ENCODE peak calls at places on chromosomes 2 and 18, in six cellular contexts. G is stomach, D is cardiac muscle cell, J is K562, X is endothelial cell of umbilical vein, S is body of pancreas. I is an unnamed sample.

GRCh38 chr2:225566798-225567197 is 167.3 kb downstream of the NYAP2 start:
- DNase-seq in D (no peak), S (no peak), G (no peak), X (no peak), J (no peak), I (no peak)

GRCh38 chr18:5410582-5410981 is 115.1 kb upstream of the ZBTB14 start:
- DNase-seq in J (no peak), D (no peak), X (no peak), G (no peak), S (no peak), I (no peak)

GRCh38 chr2:8805278-8806045 is 32.0 kb downstream of the KIDINS220 start:
- DNase-seq in D (peak), X (no peak), S (no peak), J (peak), G (no peak), I (no peak)

GRCh38 chr2:162343824-162344616 is at the start of gene GCA:
- DNase-seq in D (peak), S (peak), X (peak), J (peak), G (peak), I (peak)

GRCh38 chr2:164826293-164827243 is 15.1 kb downstream of the COBLL1 start:
- DNase-seq in S (peak), J (no peak), G (peak), X (peak), D (peak), I (no peak)

GRCh38 chr2:230540332-230540731 is 124.3 kb downstream of the SP100 start:
- DNase-seq in J (no peak), D (no peak), X (no peak), G (no peak), S (no peak), I (no peak)

GRCh38 chr2:220504890-220505564 is 877.6 kb downstream of the SLC4A3 start:
- DNase-seq in G (no peak), S (no peak), D (peak), J (no peak), X (peak), I (peak)

GRCh38 chr18:2994603-2995432 is 18.1 kb downstream of the LPIN2 start:
- DNase-seq in G (no peak), D (no peak), S (no peak), J (peak), X (no peak), I (no peak)

GRCh38 chr2:114213808-114214207 is 228.6 kb upstream of the DPP10 start:
- DNase-seq in D (no peak), J (no peak), S (no peak), G (no peak), X (no peak), I (no peak)

GRCh38 chr2:128237911-128238697 is 80.6 kb downstream of the HS6ST1 start:
- DNase-seq in S (no peak), J (no peak), G (no peak), D (no peak), X (no peak), I (no peak)

GRCh38 chr2:134398300-134398699 is 144.4 kb downstream of the MGAT5 start:
- DNase-seq in J (no peak), D (peak), G (no peak), S (no peak), X (peak), I (peak)

GRCh38 chr2:148046802-148047201 is 25.9 kb downstream of the MBD5 start:
- DNase-seq in J (no peak), G (no peak), D (no peak), X (no peak), S (no peak), I (no peak)

GRCh38 chr2:239192456-239192855 is 208.4 kb downstream of the HDAC4 start:
- DNase-seq in J (no peak), D (no peak), S (peak), X (no peak), G (peak), I (no peak)

GRCh38 chr18:76620326-76620813 is 125.3 kb upstream of the ZNF516 start:
- DNase-seq in G (peak), X (peak), S (peak), D (peak), J (peak), I (peak)

GRCh38 chr2:231124833-231125232 is at the start of gene HTR2B:
- DNase-seq in J (no peak), S (no peak), D (peak), X (peak), G (no peak), I (no peak)

GRCh38 chr2:67846341-67847070 is 216.3 kb downstream of the C1D start:
- DNase-seq in X (peak), S (peak), J (peak), D (peak), G (peak), I (peak)
- H3K4me3 ChIP-seq in X (no peak), S (no peak), J (no peak), D (no peak), G (no peak), I (peak)

GRCh38 chr2:2573205-2573604 is 242.1 kb upstream of the MYT1L start:
- DNase-seq in D (no peak), S (no peak), G (no peak), X (no peak), J (no peak), I (no peak)
- TF ChIP-seq CTCF in D (no peak), S (no peak), G (no peak), X (no peak), J (no peak), I (no peak)

DNA sequence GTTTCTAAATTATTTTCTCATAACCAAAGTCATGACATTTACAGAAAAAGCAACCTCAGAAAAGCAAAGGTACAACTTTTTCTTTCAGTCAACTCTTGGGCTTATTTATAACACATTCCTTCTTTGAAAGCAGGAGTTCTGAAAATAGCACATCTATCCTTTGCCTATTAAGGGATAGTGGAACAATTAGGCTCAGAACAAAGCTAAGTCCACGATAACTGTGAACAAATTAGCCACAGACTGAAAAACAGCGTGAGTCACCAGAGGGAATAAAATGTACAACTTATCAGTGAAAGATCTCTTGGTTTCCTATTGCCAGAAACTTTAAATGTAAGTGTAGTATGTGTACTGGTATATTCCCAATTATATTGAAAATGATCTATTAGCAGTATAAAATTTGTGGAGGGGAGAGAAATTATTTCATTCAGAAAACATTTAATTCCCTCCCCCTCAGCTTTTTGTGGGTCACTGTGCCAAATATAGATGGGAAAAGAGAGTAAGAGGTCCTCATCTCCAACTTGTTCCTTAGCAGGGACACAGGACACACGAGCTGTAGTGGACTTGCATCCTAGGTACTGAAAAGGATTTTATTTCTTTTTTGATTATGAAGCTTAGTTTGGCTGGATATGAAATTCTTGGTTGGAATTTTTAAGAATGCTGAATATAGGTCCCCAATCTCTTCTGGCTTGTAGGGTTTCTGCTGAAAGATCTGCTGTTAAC is 15.4 kb upstream of the MATN3 start:
- DNase-seq in S (no peak), X (peak), G (no peak), J (no peak), D (peak), I (no peak)
- H3K27ac ChIP-seq in S (no peak), X (peak), G (no peak), J (peak), D (peak), I (no peak)

GRCh38 chr2:176680916-176681315 is 411.7 kb downstream of the MTX2 start:
- DNase-seq in G (no peak), S (no peak), X (no peak), J (no peak), D (peak), I (no peak)

GRCh38 chr2:176679306-176679705 is 410.1 kb downstream of the MTX2 start:
- DNase-seq in J (no peak), S (no peak), X (no peak), G (no peak), D (no peak), I (no peak)

GRCh38 chr2:176682278-176682677 is 413.0 kb downstream of the MTX2 start:
- DNase-seq in D (peak), S (no peak), G (no peak), J (no peak), X (no peak), I (no peak)

GRCh38 chr2:176683565-176684210 is 414.4 kb downstream of the MTX2 start:
- DNase-seq in G (no peak), S (no peak), J (no peak), D (no peak), X (no peak), I (no peak)

DNA sequence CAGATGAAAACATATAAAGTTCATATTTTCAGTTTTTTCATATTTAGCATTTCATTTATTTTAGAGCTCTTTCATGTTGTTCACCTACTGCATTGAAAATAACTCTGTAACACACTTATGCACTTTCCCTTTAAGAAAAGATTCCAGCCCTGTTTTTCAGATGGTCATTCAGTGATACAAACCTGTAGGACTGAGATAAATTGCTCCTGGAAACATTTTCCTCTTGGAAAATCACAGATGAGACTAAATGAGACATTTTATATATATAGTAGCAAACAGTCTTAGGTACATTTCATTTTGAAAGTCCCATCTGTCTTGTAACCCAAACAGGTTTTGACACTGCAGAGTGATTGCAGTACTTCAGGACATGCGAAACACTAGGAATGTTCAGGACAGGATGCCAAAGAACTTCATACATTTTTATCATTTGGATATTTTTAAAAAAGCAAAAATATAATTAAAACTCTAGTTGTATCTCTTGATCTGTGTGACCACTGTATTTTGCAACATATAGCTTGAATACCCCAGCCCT is 412.4 kb downstream of the MTX2 start:
- DNase-seq in X (no peak), D (no peak), G (no peak), J (no peak), S (no peak), I (no peak)
- H3K4me3 ChIP-seq in X (no peak), D (no peak), G (no peak), J (no peak), S (no peak), I (no peak)

GRCh38 chr2:34105015-34105767 is 506.1 kb upstream of the FAM98A start:
- DNase-seq in J (no peak), D (peak), G (no peak), X (peak), S (no peak), I (peak)
- TF ChIP-seq CTCF in J (no peak), D (no peak), G (no peak), X (no peak), S (no peak), I (no peak)

GRCh38 chr18:78798402-78799175 is 181.0 kb upstream of the SALL3 start:
- DNase-seq in G (no peak), S (no peak), J (no peak), D (no peak), X (no peak), I (no peak)

GRCh38 chr18:78797499-78797898 is 182.1 kb upstream of the SALL3 start:
- DNase-seq in G (no peak), X (no peak), J (no peak), D (no peak), S (no peak), I (no peak)

GRCh38 chr18:78796693-78797455 is 182.7 kb upstream of the SALL3 start:
- DNase-seq in X (no peak), G (no peak), D (no peak), J (no peak), S (no peak), I (no peak)

GRCh38 chr18:78801011-78801410 is 178.6 kb upstream of the SALL3 start:
- DNase-seq in G (no peak), D (no peak), X (no peak), S (no peak), J (no peak), I (no peak)

GRCh38 chr18:78799382-78800089 is 180.1 kb upstream of the SALL3 start:
- DNase-seq in S (no peak), G (no peak), D (no peak), X (no peak), J (no peak), I (no peak)
- H3K27ac ChIP-seq in S (no peak), G (no peak), D (no peak), X (no peak), J (no peak), I (no peak)

DNA sequence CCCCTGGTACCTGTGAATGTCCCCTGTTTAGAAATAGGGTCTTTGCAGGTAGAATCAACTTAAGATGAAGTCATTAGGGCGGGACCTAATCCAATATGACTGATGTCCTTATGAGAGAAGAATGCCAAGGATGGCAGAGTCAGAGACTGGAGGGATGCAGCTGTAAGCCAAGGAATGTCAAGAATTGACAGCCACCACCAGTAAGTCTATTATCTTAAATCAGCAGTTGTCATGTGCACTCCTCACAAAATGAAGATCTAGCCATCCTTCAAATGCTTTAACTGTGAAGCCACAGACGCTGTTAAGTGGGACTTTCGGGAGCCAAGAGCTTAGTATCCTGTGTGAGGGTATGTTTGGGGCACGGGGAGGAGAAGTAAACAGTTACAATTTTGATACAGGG is 83.2 kb downstream of the ITGA4 start:
- DNase-seq in S (no peak), J (no peak), G (no peak), X (no peak), D (no peak), I (no peak)
- H3K4me3 ChIP-seq in S (no peak), J (no peak), G (no peak), X (no peak), D (no peak), I (no peak)